ENCODE peak calls at places on chromosomes 11 and 22, in six cellular contexts. T, A, W, K, I and L are unnamed samples. For H3K4me1, the result is how much of the 10 kb centered on the place peaks cover.

GRCh38 chr11:77175021-77175842 is 47.2 kb downstream of the MYO7A start:
- DNase-seq in T (no peak), A (no peak), W (no peak), K (no peak), I (no peak), L (no peak)

GRCh38 chr11:84909740-84910139 is 717.4 kb downstream of the DLG2 start:
- DNase-seq in T (no peak), A (no peak), W (no peak), K (no peak), I (no peak), L (no peak)

GRCh38 chr11:75639752-75640151 is 29.1 kb downstream of the MAP6 start:
- DNase-seq in T (no peak), A (no peak), W (peak), K (peak), I (peak), L (no peak)

GRCh38 chr11:132126973-132127900 is 756.8 kb downstream of the NTM start:
- DNase-seq in T (no peak), A (peak), W (peak), K (peak), I (peak), L (no peak)

GRCh38 chr11:9315078-9315688 is 790 bp upstream of the TMEM41B start:
- DNase-seq in T (no peak), A (no peak), W (no peak), K (no peak), I (peak), L (no peak)

GRCh38 chr11:71447791-71448256 is 369 bp downstream of the DHCR7 start:
- DNase-seq in T (peak), A (peak), W (no peak), K (peak), I (peak), L (no peak)

GRCh38 chr11:92061648-92062047 is 163.0 kb upstream of the FAT3 start:
- DNase-seq in T (no peak), A (no peak), W (no peak), K (no peak), I (no peak), L (no peak)

GRCh38 chr11:126963603-126964353 is 36.8 kb downstream of the KIRREL3 start:
- DNase-seq in T (no peak), A (no peak), W (no peak), K (peak), I (no peak), L (peak)

GRCh38 chr22:19971276-19972124 is 29.9 kb upstream of the TXNRD2 start:
- DNase-seq in T (no peak), A (no peak), W (no peak), K (no peak), I (no peak), L (no peak)

GRCh38 chr11:16026849-16027248 is 329.5 kb downstream of the SOX6 start:
- DNase-seq in T (no peak), A (no peak), W (no peak), K (no peak), I (no peak), L (no peak)

GRCh38 chr11:44775366-44776356 is 48.9 kb downstream of the TSPAN18 start:
- DNase-seq in T (peak), A (peak), W (no peak), K (peak), I (peak), L (peak)

GRCh38 chr11:3155691-3156258 is 9.3 kb downstream of the OSBPL5 start:
- DNase-seq in T (no peak), A (no peak), W (no peak), K (peak), I (no peak), L (no peak)

GRCh38 chr11:11400635-11401232 is 47.7 kb upstream of the CSNK2A3 start:
- DNase-seq in T (no peak), A (no peak), W (no peak), K (no peak), I (no peak), L (no peak)

GRCh38 chr11:119794141-119794665 is 65.2 kb upstream of the NECTIN1 start:
- DNase-seq in T (no peak), A (no peak), W (no peak), K (no peak), I (no peak), L (no peak)

GRCh38 chr11:10561947-10562346 is 6.5 kb downstream of the LYVE1 start:
- DNase-seq in T (no peak), A (no peak), W (no peak), K (peak), I (no peak), L (no peak)

GRCh38 chr11:71504526-71504925 is 22.5 kb upstream of the KRTAP5-7 start:
- DNase-seq in T (peak), A (peak), W (no peak), K (no peak), I (no peak), L (no peak)

GRCh38 chr11:3073029-3073435 is 15.8 kb upstream of the CARS1 start:
- DNase-seq in T (no peak), A (no peak), W (no peak), K (peak), I (no peak), L (no peak)

GRCh38 chr11:47864910-47865309 is 16.8 kb upstream of the NUP160 start:
- DNase-seq in T (no peak), A (no peak), W (no peak), K (peak), I (no peak), L (no peak)

GRCh38 chr11:1157645-1158591 is at the start of gene MUC5AC:
- DNase-seq in T (no peak), A (no peak), W (no peak), K (no peak), I (no peak), L (no peak)
- H3K4me1 ChIP-seq in T (under half), A (under half), W (under half), K (under half), I (under half), L (under half)

DNA sequence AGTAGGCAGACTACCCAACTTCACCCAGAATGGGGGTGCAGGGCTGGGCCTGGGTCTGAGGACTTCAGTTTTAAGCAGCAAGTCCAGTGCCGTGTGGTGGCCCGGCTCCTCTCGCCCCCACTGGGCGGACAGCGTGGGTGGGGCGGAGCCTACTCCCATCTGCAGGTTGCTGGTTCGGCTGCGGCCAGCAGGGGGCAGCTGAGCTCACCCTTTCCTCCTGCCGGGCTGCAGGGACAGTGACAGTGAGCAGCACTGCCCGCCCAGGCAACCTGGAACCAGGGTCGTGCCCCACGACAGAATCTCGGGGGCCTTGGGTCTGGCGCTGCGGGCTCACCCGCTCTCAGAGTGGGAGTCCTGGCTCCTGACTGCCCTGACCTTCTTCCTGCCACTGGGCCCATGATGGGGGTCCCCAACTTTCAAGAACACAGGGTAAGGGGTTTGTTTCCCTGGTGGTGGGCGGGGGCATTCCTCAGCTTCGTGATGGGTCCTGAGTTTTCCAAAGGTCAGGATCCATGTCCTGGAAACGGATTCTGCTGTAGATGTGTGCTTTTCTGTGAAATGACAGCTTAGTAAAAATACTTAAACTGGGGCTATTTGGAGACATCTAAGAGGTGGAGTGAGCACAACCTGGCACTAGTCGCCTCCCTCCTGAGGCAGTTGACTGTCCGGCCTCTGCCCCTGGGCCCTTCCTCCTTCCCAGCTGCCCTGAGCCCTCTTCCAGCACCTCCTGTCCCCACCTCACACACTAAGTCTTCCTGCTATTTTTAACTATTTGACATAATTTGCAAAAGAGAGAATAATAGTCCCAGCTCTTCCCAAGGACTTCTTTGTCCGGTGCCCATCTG is 6.0 kb upstream of the NEAT1 start:
- DNase-seq in T (peak), A (peak), W (peak), K (peak), I (peak), L (no peak)
- H3K27ac ChIP-seq in T (no peak), A (no peak), W (peak), K (peak), I (peak), L (peak)

GRCh38 chr22:45304971-45305370 is 4.8 kb upstream of the FAM118A start:
- DNase-seq in T (peak), A (no peak), W (no peak), K (no peak), I (no peak), L (no peak)
- H3K4me1 ChIP-seq in T (under half), A (under half), W (under half), K (under half), I (under half), L (under half)

GRCh38 chr11:66116576-66117361 is 46.7 kb downstream of the PACS1 start:
- DNase-seq in T (no peak), A (no peak), W (no peak), K (no peak), I (no peak), L (no peak)
- H3K27ac ChIP-seq in T (no peak), A (no peak), W (no peak), K (no peak), I (no peak), L (no peak)

DNA sequence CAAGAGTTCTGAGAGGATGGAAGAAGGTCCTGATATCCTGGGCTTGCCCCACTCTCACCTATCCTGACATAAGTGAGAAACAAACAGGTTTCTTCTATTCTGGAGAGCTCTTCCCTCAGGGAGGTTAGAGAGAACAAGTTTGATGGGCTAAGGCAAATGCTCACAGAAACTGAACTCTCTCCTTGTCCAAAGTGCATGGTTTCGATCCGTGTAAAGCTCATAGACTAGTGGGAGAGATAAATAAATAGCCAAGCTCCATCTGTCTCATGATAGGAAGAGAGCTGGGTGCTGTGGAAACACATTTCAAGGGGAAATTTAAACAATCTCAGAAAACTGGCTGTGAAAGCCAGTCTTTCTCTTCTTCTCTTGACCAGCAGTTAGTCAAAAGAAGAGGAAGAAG is 459.5 kb upstream of the LARGE1 start:
- DNase-seq in T (no peak), A (no peak), W (no peak), K (no peak), I (no peak), L (no peak)
- H3K4me1 ChIP-seq in T (under half), A (under half), W (under half), K (under half), I (under half), L (under half)

GRCh38 chr11:96063053-96063452 is 139.1 kb upstream of the MTMR2 start:
- DNase-seq in T (no peak), A (no peak), W (no peak), K (no peak), I (no peak), L (no peak)
- H3K27ac ChIP-seq in T (peak), A (no peak), W (no peak), K (no peak), I (no peak), L (no peak)

GRCh38 chr11:95713428-95713827 is 76.2 kb downstream of the FAM76B start:
- DNase-seq in T (no peak), A (no peak), W (no peak), K (no peak), I (no peak), L (no peak)

GRCh38 chr11:95717314-95717713 is 72.3 kb downstream of the FAM76B start:
- DNase-seq in T (no peak), A (no peak), W (no peak), K (no peak), I (no peak), L (no peak)

GRCh38 chr11:95716266-95716665 is 73.3 kb downstream of the FAM76B start:
- DNase-seq in T (no peak), A (no peak), W (no peak), K (peak), I (no peak), L (no peak)

GRCh38 chr11:95714853-95715776 is 74.5 kb downstream of the FAM76B start:
- DNase-seq in T (no peak), A (no peak), W (no peak), K (no peak), I (no peak), L (no peak)

GRCh38 chr11:95715777-95716241 is 73.8 kb downstream of the FAM76B start:
- DNase-seq in T (no peak), A (no peak), W (no peak), K (peak), I (no peak), L (peak)
- H3K4me1 ChIP-seq in T (under half), A (under half), W (under half), K (under half), I (under half), L (under half)

GRCh38 chr11:129951201-129951882 is 51.3 kb downstream of the PRDM10 start:
- DNase-seq in T (no peak), A (no peak), W (no peak), K (no peak), I (no peak), L (no peak)
- H3K27ac ChIP-seq in T (no peak), A (no peak), W (peak), K (no peak), I (no peak), L (no peak)